ENCODE peak calls at places on chromosomes 13 and 19, in ten cellular contexts. W is PC-9; A is activated B cell treated with CpG ODN at 0.5 μM for 24 hours; V is AG04449; O is suprapubic skin; N is astrocyte of the cerebellum; C is left ventricle myocardium inferior; G is IMR-90; L is ascending aorta; J is CD8-positive, alpha-beta T cell. R is an unnamed sample.
A peak's percentile ranks its signal among the peaks of the same experiment; 100 is the strongest.

GRCh38 chr13:34358811-34359513 is 541.0 kb downstream of the RFC3 start:
- DNase-seq in W (peak; percentile 90), A (no peak), V (peak; percentile 66), O (no peak), N (peak; percentile 29), C (no peak), G (peak; percentile 72), L (no peak), J (no peak), R (no peak)

GRCh38 chr19:12723643-12724426 is at the start of gene TNPO2:
- DNase-seq in W (peak; percentile 54), A (peak; percentile 55), V (no peak), O (no peak), N (no peak), C (peak; percentile 47), G (peak; percentile 62), L (no peak), J (peak; percentile 46), R (no peak)

GRCh38 chr13:95512424-95512823 is 40.1 kb upstream of the CLDN10 start:
- DNase-seq in W (no peak), A (no peak), V (no peak), O (no peak), N (no peak), C (no peak), G (no peak), L (no peak), J (no peak), R (no peak)

GRCh38 chr13:35824825-35825224 is 306.4 kb downstream of the DCLK1 start:
- DNase-seq in W (no peak), A (no peak), V (no peak), O (no peak), N (no peak), C (no peak), G (no peak), L (no peak), J (no peak), R (no peak)

GRCh38 chr13:95335667-95336066 is 34.4 kb upstream of the ABCC4 start:
- DNase-seq in W (peak; percentile 63), A (no peak), V (no peak), O (no peak), N (no peak), C (no peak), G (no peak), L (no peak), J (no peak), R (no peak)

GRCh38 chr13:44393391-44393790 is 19.8 kb downstream of the SERP2 start:
- DNase-seq in W (no peak), A (no peak), V (no peak), O (no peak), N (peak; percentile 54), C (no peak), G (no peak), L (no peak), J (no peak), R (no peak)

GRCh38 chr13:26485786-26486185 is 71.7 kb upstream of the WASF3 start:
- DNase-seq in W (no peak), A (no peak), V (no peak), O (peak; percentile 79), N (no peak), C (no peak), G (no peak), L (no peak), J (no peak), R (no peak)

GRCh38 chr13:76887070-76887563 is 912 bp upstream of the KCTD12 start:
- DNase-seq in W (no peak), A (no peak), V (no peak), O (no peak), N (no peak), C (peak; percentile 16), G (no peak), L (no peak), J (no peak), R (no peak)

GRCh38 chr13:38566526-38566925 is 120.4 kb upstream of the FREM2 start:
- DNase-seq in W (no peak), A (no peak), V (no peak), O (no peak), N (no peak), C (no peak), G (no peak), L (no peak), J (no peak), R (no peak)

GRCh38 chr19:57954996-57955395 is 7.5 kb upstream of the ZNF256 start:
- DNase-seq in W (no peak), A (no peak), V (no peak), O (no peak), N (no peak), C (no peak), G (no peak), L (no peak), J (no peak), R (no peak)

GRCh38 chr19:31478241-31478640 is 129.0 kb upstream of the TSHZ3 start:
- DNase-seq in W (no peak), A (no peak), V (no peak), O (no peak), N (no peak), C (no peak), G (no peak), L (no peak), J (no peak), R (no peak)

GRCh38 chr13:53743906-53744305 is 715.3 kb downstream of the OLFM4 start:
- DNase-seq in W (no peak), A (no peak), V (no peak), O (no peak), N (no peak), C (no peak), G (no peak), L (no peak), J (no peak), R (no peak)

GRCh38 chr13:83065136-83065535 is 817.1 kb downstream of the SLITRK1 start:
- DNase-seq in W (no peak), A (no peak), V (no peak), O (no peak), N (peak; percentile 89), C (no peak), G (peak; percentile 63), L (peak; percentile 29), J (no peak), R (no peak)

DNA sequence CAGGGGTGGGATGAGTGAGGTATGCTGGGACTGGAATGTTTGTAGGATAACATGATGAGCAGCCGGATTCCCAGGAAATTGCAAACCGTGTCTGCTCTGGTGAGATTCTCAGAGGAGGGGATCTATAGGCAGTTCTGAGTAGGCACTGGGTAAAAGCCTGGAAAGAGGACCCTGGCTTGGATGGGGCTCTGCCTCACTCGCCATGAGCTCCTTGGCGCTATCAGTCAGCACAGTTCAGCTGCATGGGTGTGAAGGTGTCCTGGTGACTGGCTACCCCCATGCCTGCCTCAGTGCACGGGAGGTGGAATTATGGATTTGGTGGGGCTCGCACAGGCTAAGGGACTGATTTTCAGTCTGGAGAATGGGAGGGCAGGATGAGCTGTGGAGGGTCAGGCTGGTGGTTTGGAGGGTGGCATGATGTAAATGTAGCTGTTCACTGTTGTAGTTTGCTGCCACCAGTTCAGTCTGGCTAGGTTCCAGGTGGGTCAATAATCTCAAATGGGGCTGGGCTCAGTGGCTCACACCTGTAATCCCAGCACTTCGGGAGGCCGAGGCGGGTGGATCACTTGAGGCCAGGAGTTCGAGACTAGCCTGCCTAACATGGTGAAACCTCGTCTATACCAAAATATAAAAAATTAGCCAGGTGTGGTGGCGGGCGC is 9.2 kb upstream of the ZNF627 start:
- DNase-seq in W (no peak), A (no peak), V (no peak), O (no peak), N (no peak), C (no peak), G (no peak), L (no peak), J (no peak), R (no peak)
- TF ChIP-seq CTCF in W (peak; percentile 60), A (no peak), V (no peak), O (no peak), N (no peak), C (no peak), G (no peak), L (no peak), J (peak; percentile 26), R (no peak)

GRCh38 chr13:102940143-102940542 is 94.3 kb downstream of the ERCC5 start:
- DNase-seq in W (no peak), A (no peak), V (no peak), O (no peak), N (no peak), C (no peak), G (no peak), L (no peak), J (no peak), R (no peak)
- TF ChIP-seq CTCF in W (no peak), A (no peak), V (no peak), O (no peak), N (no peak), C (no peak), G (no peak), L (no peak), J (no peak), R (no peak)

GRCh38 chr19:35141627-35142401 is 1.2 kb upstream of the FXYD7 start:
- DNase-seq in W (no peak), A (no peak), V (no peak), O (no peak), N (no peak), C (no peak), G (no peak), L (no peak), J (no peak), R (no peak)

GRCh38 chr19:35143818-35144217 is 763 bp downstream of the FXYD7 start:
- DNase-seq in W (no peak), A (no peak), V (no peak), O (no peak), N (no peak), C (no peak), G (no peak), L (no peak), J (no peak), R (no peak)

GRCh38 chr19:35143231-35143715 is at the start of gene FXYD7:
- DNase-seq in W (no peak), A (no peak), V (no peak), O (no peak), N (no peak), C (no peak), G (no peak), L (no peak), J (no peak), R (no peak)

GRCh38 chr19:35144259-35144599 is 1.2 kb downstream of the FXYD7 start:
- DNase-seq in W (no peak), A (no peak), V (no peak), O (no peak), N (no peak), C (no peak), G (no peak), L (no peak), J (no peak), R (no peak)

GRCh38 chr19:35142531-35143230 is 374 bp upstream of the FXYD7 start:
- DNase-seq in W (no peak), A (peak; percentile 65), V (no peak), O (no peak), N (no peak), C (peak; percentile 40), G (no peak), L (no peak), J (peak; percentile 71), R (no peak)
- TF ChIP-seq CTCF in W (peak; percentile 55), A (no peak), V (peak; percentile 73), O (no peak), N (peak; percentile 20), C (peak; percentile 63), G (peak; percentile 44), L (peak; percentile 49), J (peak; percentile 58), R (peak; percentile 84)

DNA sequence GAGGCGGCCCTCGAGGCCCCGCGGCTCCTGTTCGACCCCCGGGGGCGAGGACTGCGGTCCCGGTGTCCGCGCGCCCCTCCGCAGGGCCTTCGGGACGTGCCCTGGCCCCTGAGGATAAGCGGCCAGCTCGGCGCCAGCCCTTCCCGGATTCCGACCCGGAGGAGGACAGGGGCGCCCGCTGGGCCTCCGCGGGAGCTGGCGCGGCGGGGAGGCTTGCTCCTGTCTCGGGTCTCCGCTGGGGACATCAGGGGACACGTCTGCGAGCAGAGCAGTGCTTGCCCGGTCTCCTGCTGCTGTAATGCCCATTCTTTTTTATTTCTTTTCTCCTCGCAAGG is 828 bp downstream of the B3GLCT start:
- DNase-seq in W (no peak), A (no peak), V (no peak), O (no peak), N (no peak), C (peak; percentile 40), G (no peak), L (no peak), J (peak; percentile 30), R (no peak)
- TF ChIP-seq CTCF in W (no peak), A (no peak), V (peak; percentile 8), O (no peak), N (no peak), C (no peak), G (no peak), L (no peak), J (no peak), R (no peak)

R was measured in chondrocyte.